ENCODE peak calls at places on chromosome 1, in eight cellular contexts. One of them, this sample, is unnamed.

GRCh38 chr1:51058863-51059262 is 43.2 kb upstream of the C1orf185 start:
- DNase-seq in hepatic stellate cell: peak
- DNase-seq in stimulated activated naive CD8-positive, alpha-beta T cell treated with anti-CD3 and anti-CD28 coated beads, Interleukin-15, Interleukin-2, amounts not matched to agents 100 U/mL and 50 U/mL, for 24 hours: no peak
- DNase-seq in cardiac muscle cell: no peak
- DNase-seq in stimulated activated CD4-positive, alpha-beta T cell treated with anti-CD3 and anti-CD28 coated beads, Interleukin-4, amount 100 ng/mL, for 48 hours: no peak
- DNase-seq in NCI-H1105 treated with DMSO at 0.1 percent for 48 hours: no peak
- DNase-seq in iPS-NIHi11: no peak
- DNase-seq in HTR-8/SVneo: no peak
- DNase-seq in this sample: no peak

GRCh38 chr1:161848676-161849075 is 82.6 kb downstream of the ATF6 start:
- DNase-seq in stimulated activated CD4-positive, alpha-beta T cell treated with anti-CD3 and anti-CD28 coated beads, Interleukin-4, amount 100 ng/mL, for 48 hours: no peak
- DNase-seq in HTR-8/SVneo: no peak
- DNase-seq in iPS-NIHi11: no peak
- DNase-seq in cardiac muscle cell: peak
- DNase-seq in hepatic stellate cell: no peak
- DNase-seq in stimulated activated naive CD8-positive, alpha-beta T cell treated with anti-CD3 and anti-CD28 coated beads, Interleukin-15, Interleukin-2, amounts not matched to agents 100 U/mL and 50 U/mL, for 24 hours: no peak
- DNase-seq in NCI-H1105 treated with DMSO at 0.1 percent for 48 hours: no peak
- DNase-seq in this sample: no peak

GRCh38 chr1:2466834-2467554 is 9.1 kb upstream of the PLCH2 start:
- DNase-seq in hepatic stellate cell: no peak
- DNase-seq in cardiac muscle cell: no peak
- DNase-seq in HTR-8/SVneo: no peak
- DNase-seq in iPS-NIHi11: peak
- DNase-seq in stimulated activated CD4-positive, alpha-beta T cell treated with anti-CD3 and anti-CD28 coated beads, Interleukin-4, amount 100 ng/mL, for 48 hours: peak
- DNase-seq in NCI-H1105 treated with DMSO at 0.1 percent for 48 hours: no peak
- DNase-seq in stimulated activated naive CD8-positive, alpha-beta T cell treated with anti-CD3 and anti-CD28 coated beads, Interleukin-15, Interleukin-2, amounts not matched to agents 100 U/mL and 50 U/mL, for 24 hours: peak
- DNase-seq in this sample: no peak

GRCh38 chr1:52152976-52153375 is 11.1 kb downstream of the ZFYVE9 start:
- DNase-seq in iPS-NIHi11: no peak
- DNase-seq in stimulated activated CD4-positive, alpha-beta T cell treated with anti-CD3 and anti-CD28 coated beads, Interleukin-4, amount 100 ng/mL, for 48 hours: no peak
- DNase-seq in HTR-8/SVneo: no peak
- DNase-seq in hepatic stellate cell: no peak
- DNase-seq in cardiac muscle cell: no peak
- DNase-seq in NCI-H1105 treated with DMSO at 0.1 percent for 48 hours: no peak
- DNase-seq in stimulated activated naive CD8-positive, alpha-beta T cell treated with anti-CD3 and anti-CD28 coated beads, Interleukin-15, Interleukin-2, amounts not matched to agents 100 U/mL and 50 U/mL, for 24 hours: no peak
- DNase-seq in this sample: no peak

GRCh38 chr1:15975358-15975804 is 520 bp downstream of the ZBTB17 start:
- DNase-seq in cardiac muscle cell: peak
- DNase-seq in NCI-H1105 treated with DMSO at 0.1 percent for 48 hours: peak
- DNase-seq in iPS-NIHi11: peak
- DNase-seq in stimulated activated naive CD8-positive, alpha-beta T cell treated with anti-CD3 and anti-CD28 coated beads, Interleukin-15, Interleukin-2, amounts not matched to agents 100 U/mL and 50 U/mL, for 24 hours: peak
- DNase-seq in HTR-8/SVneo: peak
- DNase-seq in stimulated activated CD4-positive, alpha-beta T cell treated with anti-CD3 and anti-CD28 coated beads, Interleukin-4, amount 100 ng/mL, for 48 hours: peak
- DNase-seq in hepatic stellate cell: peak
- DNase-seq in this sample: no peak

GRCh38 chr1:40895601-40896000 is 33.4 kb upstream of the CITED4 start:
- DNase-seq in stimulated activated CD4-positive, alpha-beta T cell treated with anti-CD3 and anti-CD28 coated beads, Interleukin-4, amount 100 ng/mL, for 48 hours: no peak
- DNase-seq in hepatic stellate cell: no peak
- DNase-seq in stimulated activated naive CD8-positive, alpha-beta T cell treated with anti-CD3 and anti-CD28 coated beads, Interleukin-15, Interleukin-2, amounts not matched to agents 100 U/mL and 50 U/mL, for 24 hours: peak
- DNase-seq in cardiac muscle cell: no peak
- DNase-seq in HTR-8/SVneo: no peak
- DNase-seq in iPS-NIHi11: no peak
- DNase-seq in NCI-H1105 treated with DMSO at 0.1 percent for 48 hours: no peak
- DNase-seq in this sample: no peak

GRCh38 chr1:226575436-226576390 is 27.1 kb downstream of the STUM start:
- DNase-seq in iPS-NIHi11: no peak
- DNase-seq in hepatic stellate cell: no peak
- DNase-seq in HTR-8/SVneo: no peak
- DNase-seq in cardiac muscle cell: peak
- DNase-seq in stimulated activated naive CD8-positive, alpha-beta T cell treated with anti-CD3 and anti-CD28 coated beads, Interleukin-15, Interleukin-2, amounts not matched to agents 100 U/mL and 50 U/mL, for 24 hours: no peak
- DNase-seq in stimulated activated CD4-positive, alpha-beta T cell treated with anti-CD3 and anti-CD28 coated beads, Interleukin-4, amount 100 ng/mL, for 48 hours: no peak
- DNase-seq in NCI-H1105 treated with DMSO at 0.1 percent for 48 hours: peak
- DNase-seq in this sample: no peak

GRCh38 chr1:41479000-41479807 is 5.3 kb downstream of the EDN2 start:
- DNase-seq in stimulated activated CD4-positive, alpha-beta T cell treated with anti-CD3 and anti-CD28 coated beads, Interleukin-4, amount 100 ng/mL, for 48 hours: no peak
- DNase-seq in HTR-8/SVneo: no peak
- DNase-seq in NCI-H1105 treated with DMSO at 0.1 percent for 48 hours: no peak
- DNase-seq in stimulated activated naive CD8-positive, alpha-beta T cell treated with anti-CD3 and anti-CD28 coated beads, Interleukin-15, Interleukin-2, amounts not matched to agents 100 U/mL and 50 U/mL, for 24 hours: no peak
- DNase-seq in iPS-NIHi11: no peak
- DNase-seq in hepatic stellate cell: peak
- DNase-seq in cardiac muscle cell: no peak
- DNase-seq in this sample: peak

GRCh38 chr1:68175621-68176398 is 56.5 kb downstream of the WLS start:
- DNase-seq in NCI-H1105 treated with DMSO at 0.1 percent for 48 hours: peak
- DNase-seq in cardiac muscle cell: peak
- DNase-seq in stimulated activated naive CD8-positive, alpha-beta T cell treated with anti-CD3 and anti-CD28 coated beads, Interleukin-15, Interleukin-2, amounts not matched to agents 100 U/mL and 50 U/mL, for 24 hours: no peak
- DNase-seq in iPS-NIHi11: no peak
- DNase-seq in HTR-8/SVneo: no peak
- DNase-seq in stimulated activated CD4-positive, alpha-beta T cell treated with anti-CD3 and anti-CD28 coated beads, Interleukin-4, amount 100 ng/mL, for 48 hours: no peak
- DNase-seq in hepatic stellate cell: no peak
- DNase-seq in this sample: no peak

GRCh38 chr1:44251989-44252625 is 38.8 kb downstream of the DMAP1 start:
- DNase-seq in iPS-NIHi11: no peak
- DNase-seq in HTR-8/SVneo: no peak
- DNase-seq in stimulated activated CD4-positive, alpha-beta T cell treated with anti-CD3 and anti-CD28 coated beads, Interleukin-4, amount 100 ng/mL, for 48 hours: no peak
- DNase-seq in NCI-H1105 treated with DMSO at 0.1 percent for 48 hours: no peak
- DNase-seq in hepatic stellate cell: no peak
- DNase-seq in cardiac muscle cell: no peak
- DNase-seq in stimulated activated naive CD8-positive, alpha-beta T cell treated with anti-CD3 and anti-CD28 coated beads, Interleukin-15, Interleukin-2, amounts not matched to agents 100 U/mL and 50 U/mL, for 24 hours: no peak
- DNase-seq in this sample: no peak

GRCh38 chr1:218365600-218365999 is 20.5 kb downstream of the TGFB2 start:
- DNase-seq in stimulated activated naive CD8-positive, alpha-beta T cell treated with anti-CD3 and anti-CD28 coated beads, Interleukin-15, Interleukin-2, amounts not matched to agents 100 U/mL and 50 U/mL, for 24 hours: no peak
- DNase-seq in iPS-NIHi11: no peak
- DNase-seq in HTR-8/SVneo: no peak
- DNase-seq in hepatic stellate cell: no peak
- DNase-seq in cardiac muscle cell: no peak
- DNase-seq in NCI-H1105 treated with DMSO at 0.1 percent for 48 hours: no peak
- DNase-seq in stimulated activated CD4-positive, alpha-beta T cell treated with anti-CD3 and anti-CD28 coated beads, Interleukin-4, amount 100 ng/mL, for 48 hours: no peak
- DNase-seq in this sample: no peak

GRCh38 chr1:225460737-225461532 is 33.1 kb upstream of the LBR start:
- DNase-seq in NCI-H1105 treated with DMSO at 0.1 percent for 48 hours: no peak
- DNase-seq in stimulated activated naive CD8-positive, alpha-beta T cell treated with anti-CD3 and anti-CD28 coated beads, Interleukin-15, Interleukin-2, amounts not matched to agents 100 U/mL and 50 U/mL, for 24 hours: peak
- DNase-seq in hepatic stellate cell: no peak
- DNase-seq in stimulated activated CD4-positive, alpha-beta T cell treated with anti-CD3 and anti-CD28 coated beads, Interleukin-4, amount 100 ng/mL, for 48 hours: no peak
- DNase-seq in iPS-NIHi11: no peak
- DNase-seq in cardiac muscle cell: no peak
- DNase-seq in HTR-8/SVneo: no peak
- DNase-seq in this sample: no peak

GRCh38 chr1:32431736-32432400 is 33.0 kb upstream of the ZBTB8B start:
- DNase-seq in iPS-NIHi11: no peak
- DNase-seq in cardiac muscle cell: no peak
- DNase-seq in stimulated activated naive CD8-positive, alpha-beta T cell treated with anti-CD3 and anti-CD28 coated beads, Interleukin-15, Interleukin-2, amounts not matched to agents 100 U/mL and 50 U/mL, for 24 hours: no peak
- DNase-seq in NCI-H1105 treated with DMSO at 0.1 percent for 48 hours: no peak
- DNase-seq in hepatic stellate cell: no peak
- DNase-seq in stimulated activated CD4-positive, alpha-beta T cell treated with anti-CD3 and anti-CD28 coated beads, Interleukin-4, amount 100 ng/mL, for 48 hours: no peak
- DNase-seq in HTR-8/SVneo: no peak
- DNase-seq in this sample: no peak

GRCh38 chr1:180609643-180610555 is 21.9 kb upstream of the XPR1 start:
- DNase-seq in stimulated activated naive CD8-positive, alpha-beta T cell treated with anti-CD3 and anti-CD28 coated beads, Interleukin-15, Interleukin-2, amounts not matched to agents 100 U/mL and 50 U/mL, for 24 hours: no peak
- DNase-seq in hepatic stellate cell: no peak
- DNase-seq in iPS-NIHi11: no peak
- DNase-seq in NCI-H1105 treated with DMSO at 0.1 percent for 48 hours: no peak
- DNase-seq in HTR-8/SVneo: no peak
- DNase-seq in cardiac muscle cell: no peak
- DNase-seq in stimulated activated CD4-positive, alpha-beta T cell treated with anti-CD3 and anti-CD28 coated beads, Interleukin-4, amount 100 ng/mL, for 48 hours: no peak
- DNase-seq in this sample: no peak

GRCh38 chr1:235009561-235010306 is 118.9 kb downstream of the TOMM20 start:
- DNase-seq in stimulated activated CD4-positive, alpha-beta T cell treated with anti-CD3 and anti-CD28 coated beads, Interleukin-4, amount 100 ng/mL, for 48 hours: no peak
- DNase-seq in hepatic stellate cell: no peak
- DNase-seq in cardiac muscle cell: no peak
- DNase-seq in stimulated activated naive CD8-positive, alpha-beta T cell treated with anti-CD3 and anti-CD28 coated beads, Interleukin-15, Interleukin-2, amounts not matched to agents 100 U/mL and 50 U/mL, for 24 hours: no peak
- DNase-seq in HTR-8/SVneo: no peak
- DNase-seq in iPS-NIHi11: no peak
- DNase-seq in NCI-H1105 treated with DMSO at 0.1 percent for 48 hours: no peak
- DNase-seq in this sample: no peak

GRCh38 chr1:70392626-70393025 is 18.4 kb upstream of the CTH start:
- DNase-seq in HTR-8/SVneo: no peak
- DNase-seq in stimulated activated naive CD8-positive, alpha-beta T cell treated with anti-CD3 and anti-CD28 coated beads, Interleukin-15, Interleukin-2, amounts not matched to agents 100 U/mL and 50 U/mL, for 24 hours: no peak
- DNase-seq in NCI-H1105 treated with DMSO at 0.1 percent for 48 hours: no peak
- DNase-seq in iPS-NIHi11: no peak
- DNase-seq in hepatic stellate cell: no peak
- DNase-seq in cardiac muscle cell: no peak
- DNase-seq in stimulated activated CD4-positive, alpha-beta T cell treated with anti-CD3 and anti-CD28 coated beads, Interleukin-4, amount 100 ng/mL, for 48 hours: no peak
- DNase-seq in this sample: no peak

GRCh38 chr1:23290811-23291565 is 53.1 kb downstream of the HNRNPR start:
- DNase-seq in iPS-NIHi11: no peak
- DNase-seq in NCI-H1105 treated with DMSO at 0.1 percent for 48 hours: no peak
- DNase-seq in stimulated activated naive CD8-positive, alpha-beta T cell treated with anti-CD3 and anti-CD28 coated beads, Interleukin-15, Interleukin-2, amounts not matched to agents 100 U/mL and 50 U/mL, for 24 hours: no peak
- DNase-seq in cardiac muscle cell: no peak
- DNase-seq in hepatic stellate cell: no peak
- DNase-seq in HTR-8/SVneo: no peak
- DNase-seq in stimulated activated CD4-positive, alpha-beta T cell treated with anti-CD3 and anti-CD28 coated beads, Interleukin-4, amount 100 ng/mL, for 48 hours: no peak
- DNase-seq in this sample: no peak

GRCh38 chr1:59696421-59697115 is 118.2 kb upstream of the HOOK1 start:
- DNase-seq in HTR-8/SVneo: no peak
- DNase-seq in cardiac muscle cell: no peak
- DNase-seq in hepatic stellate cell: no peak
- DNase-seq in iPS-NIHi11: no peak
- DNase-seq in stimulated activated naive CD8-positive, alpha-beta T cell treated with anti-CD3 and anti-CD28 coated beads, Interleukin-15, Interleukin-2, amounts not matched to agents 100 U/mL and 50 U/mL, for 24 hours: no peak
- DNase-seq in NCI-H1105 treated with DMSO at 0.1 percent for 48 hours: no peak
- DNase-seq in stimulated activated CD4-positive, alpha-beta T cell treated with anti-CD3 and anti-CD28 coated beads, Interleukin-4, amount 100 ng/mL, for 48 hours: no peak
- DNase-seq in this sample: no peak

GRCh38 chr1:172845865-172846264 is 187.0 kb downstream of the FASLG start:
- DNase-seq in cardiac muscle cell: no peak
- DNase-seq in iPS-NIHi11: no peak
- DNase-seq in HTR-8/SVneo: no peak
- DNase-seq in hepatic stellate cell: no peak
- DNase-seq in stimulated activated naive CD8-positive, alpha-beta T cell treated with anti-CD3 and anti-CD28 coated beads, Interleukin-15, Interleukin-2, amounts not matched to agents 100 U/mL and 50 U/mL, for 24 hours: no peak
- DNase-seq in NCI-H1105 treated with DMSO at 0.1 percent for 48 hours: no peak
- DNase-seq in stimulated activated CD4-positive, alpha-beta T cell treated with anti-CD3 and anti-CD28 coated beads, Interleukin-4, amount 100 ng/mL, for 48 hours: no peak
- DNase-seq in this sample: no peak

GRCh38 chr1:40059960-40060337 is 19.4 kb downstream of the CAP1 start:
- DNase-seq in stimulated activated CD4-positive, alpha-beta T cell treated with anti-CD3 and anti-CD28 coated beads, Interleukin-4, amount 100 ng/mL, for 48 hours: no peak
- DNase-seq in stimulated activated naive CD8-positive, alpha-beta T cell treated with anti-CD3 and anti-CD28 coated beads, Interleukin-15, Interleukin-2, amounts not matched to agents 100 U/mL and 50 U/mL, for 24 hours: no peak
- DNase-seq in NCI-H1105 treated with DMSO at 0.1 percent for 48 hours: no peak
- DNase-seq in cardiac muscle cell: no peak
- DNase-seq in hepatic stellate cell: no peak
- DNase-seq in iPS-NIHi11: no peak
- DNase-seq in HTR-8/SVneo: no peak
- DNase-seq in this sample: no peak

GRCh38 chr1:6260433-6260934 is 414 bp downstream of the GPR153 start:
- DNase-seq in stimulated activated CD4-positive, alpha-beta T cell treated with anti-CD3 and anti-CD28 coated beads, Interleukin-4, amount 100 ng/mL, for 48 hours: no peak
- DNase-seq in hepatic stellate cell: no peak
- DNase-seq in cardiac muscle cell: peak
- DNase-seq in iPS-NIHi11: peak
- DNase-seq in NCI-H1105 treated with DMSO at 0.1 percent for 48 hours: no peak
- DNase-seq in HTR-8/SVneo: peak
- DNase-seq in stimulated activated naive CD8-positive, alpha-beta T cell treated with anti-CD3 and anti-CD28 coated beads, Interleukin-15, Interleukin-2, amounts not matched to agents 100 U/mL and 50 U/mL, for 24 hours: no peak
- DNase-seq in this sample: no peak

GRCh38 chr1:61220531-61220930 is 138.2 kb downstream of the NFIA start:
- DNase-seq in stimulated activated naive CD8-positive, alpha-beta T cell treated with anti-CD3 and anti-CD28 coated beads, Interleukin-15, Interleukin-2, amounts not matched to agents 100 U/mL and 50 U/mL, for 24 hours: no peak
- DNase-seq in hepatic stellate cell: no peak
- DNase-seq in HTR-8/SVneo: no peak
- DNase-seq in stimulated activated CD4-positive, alpha-beta T cell treated with anti-CD3 and anti-CD28 coated beads, Interleukin-4, amount 100 ng/mL, for 48 hours: no peak
- DNase-seq in cardiac muscle cell: no peak
- DNase-seq in NCI-H1105 treated with DMSO at 0.1 percent for 48 hours: peak
- DNase-seq in iPS-NIHi11: no peak
- DNase-seq in this sample: peak

GRCh38 chr1:4139646-4140045 is 239.6 kb upstream of the C1orf174 start:
- DNase-seq in stimulated activated naive CD8-positive, alpha-beta T cell treated with anti-CD3 and anti-CD28 coated beads, Interleukin-15, Interleukin-2, amounts not matched to agents 100 U/mL and 50 U/mL, for 24 hours: no peak
- DNase-seq in stimulated activated CD4-positive, alpha-beta T cell treated with anti-CD3 and anti-CD28 coated beads, Interleukin-4, amount 100 ng/mL, for 48 hours: no peak
- DNase-seq in iPS-NIHi11: no peak
- DNase-seq in HTR-8/SVneo: no peak
- DNase-seq in cardiac muscle cell: no peak
- DNase-seq in hepatic stellate cell: no peak
- DNase-seq in NCI-H1105 treated with DMSO at 0.1 percent for 48 hours: no peak
- DNase-seq in this sample: no peak

GRCh38 chr1:9293512-9294439 is 1.1 kb downstream of the SPSB1 start:
- DNase-seq in hepatic stellate cell: peak
- DNase-seq in NCI-H1105 treated with DMSO at 0.1 percent for 48 hours: no peak
- DNase-seq in iPS-NIHi11: no peak
- DNase-seq in cardiac muscle cell: no peak
- DNase-seq in stimulated activated naive CD8-positive, alpha-beta T cell treated with anti-CD3 and anti-CD28 coated beads, Interleukin-15, Interleukin-2, amounts not matched to agents 100 U/mL and 50 U/mL, for 24 hours: peak
- DNase-seq in HTR-8/SVneo: no peak
- DNase-seq in stimulated activated CD4-positive, alpha-beta T cell treated with anti-CD3 and anti-CD28 coated beads, Interleukin-4, amount 100 ng/mL, for 48 hours: no peak
- DNase-seq in this sample: no peak

GRCh38 chr1:77876884-77877283 is 11.5 kb upstream of the NEXN start:
- DNase-seq in iPS-NIHi11: no peak
- DNase-seq in stimulated activated CD4-positive, alpha-beta T cell treated with anti-CD3 and anti-CD28 coated beads, Interleukin-4, amount 100 ng/mL, for 48 hours: no peak
- DNase-seq in HTR-8/SVneo: no peak
- DNase-seq in hepatic stellate cell: no peak
- DNase-seq in stimulated activated naive CD8-positive, alpha-beta T cell treated with anti-CD3 and anti-CD28 coated beads, Interleukin-15, Interleukin-2, amounts not matched to agents 100 U/mL and 50 U/mL, for 24 hours: no peak
- DNase-seq in NCI-H1105 treated with DMSO at 0.1 percent for 48 hours: no peak
- DNase-seq in cardiac muscle cell: no peak
- DNase-seq in this sample: no peak

GRCh38 chr1:34052565-34052964 is 112.5 kb downstream of the CSMD2 start:
- DNase-seq in iPS-NIHi11: no peak
- DNase-seq in cardiac muscle cell: no peak
- DNase-seq in NCI-H1105 treated with DMSO at 0.1 percent for 48 hours: no peak
- DNase-seq in stimulated activated naive CD8-positive, alpha-beta T cell treated with anti-CD3 and anti-CD28 coated beads, Interleukin-15, Interleukin-2, amounts not matched to agents 100 U/mL and 50 U/mL, for 24 hours: no peak
- DNase-seq in HTR-8/SVneo: no peak
- DNase-seq in hepatic stellate cell: no peak
- DNase-seq in stimulated activated CD4-positive, alpha-beta T cell treated with anti-CD3 and anti-CD28 coated beads, Interleukin-4, amount 100 ng/mL, for 48 hours: no peak
- DNase-seq in this sample: no peak

GRCh38 chr1:153386500-153386901 is 4.4 kb downstream of the S100A8 start:
- DNase-seq in iPS-NIHi11: no peak
- DNase-seq in stimulated activated naive CD8-positive, alpha-beta T cell treated with anti-CD3 and anti-CD28 coated beads, Interleukin-15, Interleukin-2, amounts not matched to agents 100 U/mL and 50 U/mL, for 24 hours: no peak
- DNase-seq in hepatic stellate cell: no peak
- DNase-seq in HTR-8/SVneo: no peak
- DNase-seq in stimulated activated CD4-positive, alpha-beta T cell treated with anti-CD3 and anti-CD28 coated beads, Interleukin-4, amount 100 ng/mL, for 48 hours: no peak
- DNase-seq in NCI-H1105 treated with DMSO at 0.1 percent for 48 hours: no peak
- DNase-seq in cardiac muscle cell: no peak
- DNase-seq in this sample: no peak

GRCh38 chr1:62012095-62012494 is 182.6 kb upstream of the L1TD1 start:
- DNase-seq in hepatic stellate cell: no peak
- DNase-seq in stimulated activated naive CD8-positive, alpha-beta T cell treated with anti-CD3 and anti-CD28 coated beads, Interleukin-15, Interleukin-2, amounts not matched to agents 100 U/mL and 50 U/mL, for 24 hours: no peak
- DNase-seq in NCI-H1105 treated with DMSO at 0.1 percent for 48 hours: no peak
- DNase-seq in HTR-8/SVneo: no peak
- DNase-seq in stimulated activated CD4-positive, alpha-beta T cell treated with anti-CD3 and anti-CD28 coated beads, Interleukin-4, amount 100 ng/mL, for 48 hours: no peak
- DNase-seq in iPS-NIHi11: no peak
- DNase-seq in cardiac muscle cell: no peak
- DNase-seq in this sample: no peak

GRCh38 chr1:10245674-10246073 is 35.3 kb downstream of the KIF1B start:
- DNase-seq in NCI-H1105 treated with DMSO at 0.1 percent for 48 hours: no peak
- DNase-seq in cardiac muscle cell: no peak
- DNase-seq in iPS-NIHi11: no peak
- DNase-seq in HTR-8/SVneo: no peak
- DNase-seq in hepatic stellate cell: no peak
- DNase-seq in stimulated activated CD4-positive, alpha-beta T cell treated with anti-CD3 and anti-CD28 coated beads, Interleukin-4, amount 100 ng/mL, for 48 hours: no peak
- DNase-seq in stimulated activated naive CD8-positive, alpha-beta T cell treated with anti-CD3 and anti-CD28 coated beads, Interleukin-15, Interleukin-2, amounts not matched to agents 100 U/mL and 50 U/mL, for 24 hours: no peak
- DNase-seq in this sample: no peak

GRCh38 chr1:207644852-207645631 is at the start of gene CR1L:
- DNase-seq in stimulated activated naive CD8-positive, alpha-beta T cell treated with anti-CD3 and anti-CD28 coated beads, Interleukin-15, Interleukin-2, amounts not matched to agents 100 U/mL and 50 U/mL, for 24 hours: peak
- DNase-seq in iPS-NIHi11: peak
- DNase-seq in stimulated activated CD4-positive, alpha-beta T cell treated with anti-CD3 and anti-CD28 coated beads, Interleukin-4, amount 100 ng/mL, for 48 hours: peak
- DNase-seq in NCI-H1105 treated with DMSO at 0.1 percent for 48 hours: no peak
- DNase-seq in HTR-8/SVneo: peak
- DNase-seq in hepatic stellate cell: peak
- DNase-seq in cardiac muscle cell: peak
- DNase-seq in this sample: peak

GRCh38 chr1:203152158-203153034 is 23.2 kb downstream of the MYBPH start:
- DNase-seq in stimulated activated naive CD8-positive, alpha-beta T cell treated with anti-CD3 and anti-CD28 coated beads, Interleukin-15, Interleukin-2, amounts not matched to agents 100 U/mL and 50 U/mL, for 24 hours: no peak
- DNase-seq in hepatic stellate cell: no peak
- DNase-seq in stimulated activated CD4-positive, alpha-beta T cell treated with anti-CD3 and anti-CD28 coated beads, Interleukin-4, amount 100 ng/mL, for 48 hours: no peak
- DNase-seq in HTR-8/SVneo: no peak
- DNase-seq in NCI-H1105 treated with DMSO at 0.1 percent for 48 hours: no peak
- DNase-seq in cardiac muscle cell: no peak
- DNase-seq in iPS-NIHi11: no peak
- DNase-seq in this sample: peak

GRCh38 chr1:10716840-10717239 is 79.6 kb downstream of the CASZ1 start:
- DNase-seq in stimulated activated CD4-positive, alpha-beta T cell treated with anti-CD3 and anti-CD28 coated beads, Interleukin-4, amount 100 ng/mL, for 48 hours: no peak
- DNase-seq in iPS-NIHi11: no peak
- DNase-seq in cardiac muscle cell: peak
- DNase-seq in HTR-8/SVneo: no peak
- DNase-seq in stimulated activated naive CD8-positive, alpha-beta T cell treated with anti-CD3 and anti-CD28 coated beads, Interleukin-15, Interleukin-2, amounts not matched to agents 100 U/mL and 50 U/mL, for 24 hours: no peak
- DNase-seq in hepatic stellate cell: no peak
- DNase-seq in NCI-H1105 treated with DMSO at 0.1 percent for 48 hours: no peak
- DNase-seq in this sample: no peak

GRCh38 chr1:1200876-1201810 is 5.2 kb downstream of the TNFRSF18 start:
- DNase-seq in iPS-NIHi11: peak
- DNase-seq in stimulated activated CD4-positive, alpha-beta T cell treated with anti-CD3 and anti-CD28 coated beads, Interleukin-4, amount 100 ng/mL, for 48 hours: peak
- DNase-seq in HTR-8/SVneo: peak
- DNase-seq in cardiac muscle cell: peak
- DNase-seq in NCI-H1105 treated with DMSO at 0.1 percent for 48 hours: peak
- DNase-seq in hepatic stellate cell: peak
- DNase-seq in stimulated activated naive CD8-positive, alpha-beta T cell treated with anti-CD3 and anti-CD28 coated beads, Interleukin-15, Interleukin-2, amounts not matched to agents 100 U/mL and 50 U/mL, for 24 hours: peak
- DNase-seq in this sample: no peak

GRCh38 chr1:110003747-110004428 is 19.3 kb downstream of the AHCYL1 start:
- DNase-seq in stimulated activated CD4-positive, alpha-beta T cell treated with anti-CD3 and anti-CD28 coated beads, Interleukin-4, amount 100 ng/mL, for 48 hours: peak
- DNase-seq in cardiac muscle cell: peak
- DNase-seq in iPS-NIHi11: peak
- DNase-seq in stimulated activated naive CD8-positive, alpha-beta T cell treated with anti-CD3 and anti-CD28 coated beads, Interleukin-15, Interleukin-2, amounts not matched to agents 100 U/mL and 50 U/mL, for 24 hours: peak
- DNase-seq in HTR-8/SVneo: peak
- DNase-seq in hepatic stellate cell: peak
- DNase-seq in NCI-H1105 treated with DMSO at 0.1 percent for 48 hours: no peak
- DNase-seq in this sample: peak